ENCODE peak calls at places on chromosomes 3 and 15, in four cellular contexts. One of them, this sample, is unnamed.

GRCh38 chr3:137205394-137206060 is 247.7 kb downstream of the IL20RB start:
- DNase-seq in stimulated activated naive CD8-positive, alpha-beta T cell treated with anti-CD3 and anti-CD28 coated beads, Interleukin-15, amount 100 ng/mL, for 72 hours: no peak
- DNase-seq in T-helper 1 cell: no peak
- DNase-seq in posterior cingulate gyrus: no peak
- DNase-seq in this sample: no peak

GRCh38 chr15:78345726-78346125 is 5.6 kb downstream of the CRABP1 start:
- DNase-seq in stimulated activated naive CD8-positive, alpha-beta T cell treated with anti-CD3 and anti-CD28 coated beads, Interleukin-15, amount 100 ng/mL, for 72 hours: no peak
- DNase-seq in T-helper 1 cell: no peak
- DNase-seq in posterior cingulate gyrus: no peak
- DNase-seq in this sample: no peak

GRCh38 chr3:112793311-112794081 is 53.2 kb downstream of the CD200R1L start:
- DNase-seq in stimulated activated naive CD8-positive, alpha-beta T cell treated with anti-CD3 and anti-CD28 coated beads, Interleukin-15, amount 100 ng/mL, for 72 hours: no peak
- DNase-seq in T-helper 1 cell: no peak
- DNase-seq in posterior cingulate gyrus: no peak
- DNase-seq in this sample: no peak

GRCh38 chr15:25061808-25062550 is 107.2 kb downstream of the SNRPN start:
- DNase-seq in stimulated activated naive CD8-positive, alpha-beta T cell treated with anti-CD3 and anti-CD28 coated beads, Interleukin-15, amount 100 ng/mL, for 72 hours: no peak
- DNase-seq in T-helper 1 cell: no peak
- DNase-seq in posterior cingulate gyrus: no peak
- DNase-seq in this sample: no peak

GRCh38 chr3:40584625-40585189 is 59.9 kb downstream of the ZNF621 start:
- DNase-seq in stimulated activated naive CD8-positive, alpha-beta T cell treated with anti-CD3 and anti-CD28 coated beads, Interleukin-15, amount 100 ng/mL, for 72 hours: peak; percentile 68
- DNase-seq in T-helper 1 cell: peak; percentile 37
- DNase-seq in posterior cingulate gyrus: peak; percentile 83
- DNase-seq in this sample: peak; percentile 82

GRCh38 chr3:45145681-45146614 is at the start of gene CDCP1:
- DNase-seq in stimulated activated naive CD8-positive, alpha-beta T cell treated with anti-CD3 and anti-CD28 coated beads, Interleukin-15, amount 100 ng/mL, for 72 hours: no peak
- DNase-seq in T-helper 1 cell: no peak
- DNase-seq in posterior cingulate gyrus: no peak
- DNase-seq in this sample: no peak

GRCh38 chr3:179416681-179417080 is 34.6 kb downstream of the GNB4 start:
- DNase-seq in stimulated activated naive CD8-positive, alpha-beta T cell treated with anti-CD3 and anti-CD28 coated beads, Interleukin-15, amount 100 ng/mL, for 72 hours: no peak
- DNase-seq in T-helper 1 cell: no peak
- DNase-seq in posterior cingulate gyrus: no peak
- DNase-seq in this sample: no peak

GRCh38 chr15:67032608-67033007 is 32.8 kb upstream of the SMAD3 start:
- DNase-seq in stimulated activated naive CD8-positive, alpha-beta T cell treated with anti-CD3 and anti-CD28 coated beads, Interleukin-15, amount 100 ng/mL, for 72 hours: no peak
- DNase-seq in T-helper 1 cell: no peak
- DNase-seq in posterior cingulate gyrus: no peak
- DNase-seq in this sample: no peak

GRCh38 chr15:74376226-74376625 is 8.8 kb upstream of the CYP11A1 start:
- DNase-seq in stimulated activated naive CD8-positive, alpha-beta T cell treated with anti-CD3 and anti-CD28 coated beads, Interleukin-15, amount 100 ng/mL, for 72 hours: no peak
- DNase-seq in T-helper 1 cell: no peak
- DNase-seq in posterior cingulate gyrus: no peak
- DNase-seq in this sample: no peak

GRCh38 chr3:4471907-4472306 is 4.8 kb upstream of the SUMF1 start:
- DNase-seq in stimulated activated naive CD8-positive, alpha-beta T cell treated with anti-CD3 and anti-CD28 coated beads, Interleukin-15, amount 100 ng/mL, for 72 hours: no peak
- DNase-seq in T-helper 1 cell: no peak
- DNase-seq in posterior cingulate gyrus: no peak
- DNase-seq in this sample: no peak

GRCh38 chr15:99906356-99906755 is 173.1 kb upstream of the LYSMD4 start:
- DNase-seq in stimulated activated naive CD8-positive, alpha-beta T cell treated with anti-CD3 and anti-CD28 coated beads, Interleukin-15, amount 100 ng/mL, for 72 hours: no peak
- DNase-seq in T-helper 1 cell: no peak
- DNase-seq in posterior cingulate gyrus: no peak
- DNase-seq in this sample: no peak

GRCh38 chr15:85024509-85025336 is 43.1 kb downstream of the PDE8A start:
- DNase-seq in stimulated activated naive CD8-positive, alpha-beta T cell treated with anti-CD3 and anti-CD28 coated beads, Interleukin-15, amount 100 ng/mL, for 72 hours: no peak
- DNase-seq in T-helper 1 cell: no peak
- DNase-seq in posterior cingulate gyrus: no peak
- DNase-seq in this sample: no peak

GRCh38 chr15:31212286-31212685 is 110.8 kb upstream of the TRPM1 start:
- DNase-seq in stimulated activated naive CD8-positive, alpha-beta T cell treated with anti-CD3 and anti-CD28 coated beads, Interleukin-15, amount 100 ng/mL, for 72 hours: no peak
- DNase-seq in T-helper 1 cell: no peak
- DNase-seq in posterior cingulate gyrus: no peak
- DNase-seq in this sample: no peak

GRCh38 chr3:149332227-149332765 is 1.1 kb downstream of the TM4SF18 start:
- DNase-seq in stimulated activated naive CD8-positive, alpha-beta T cell treated with anti-CD3 and anti-CD28 coated beads, Interleukin-15, amount 100 ng/mL, for 72 hours: no peak
- DNase-seq in T-helper 1 cell: no peak
- DNase-seq in posterior cingulate gyrus: no peak
- DNase-seq in this sample: no peak

GRCh38 chr3:100871307-100871706 is 121.9 kb downstream of the ABI3BP start:
- DNase-seq in stimulated activated naive CD8-positive, alpha-beta T cell treated with anti-CD3 and anti-CD28 coated beads, Interleukin-15, amount 100 ng/mL, for 72 hours: no peak
- DNase-seq in T-helper 1 cell: no peak
- DNase-seq in posterior cingulate gyrus: no peak
- DNase-seq in this sample: no peak

GRCh38 chr15:77654975-77655374 is 22.3 kb upstream of the LINGO1 start:
- DNase-seq in stimulated activated naive CD8-positive, alpha-beta T cell treated with anti-CD3 and anti-CD28 coated beads, Interleukin-15, amount 100 ng/mL, for 72 hours: no peak
- DNase-seq in T-helper 1 cell: no peak
- DNase-seq in posterior cingulate gyrus: no peak
- DNase-seq in this sample: no peak

GRCh38 chr3:126959921-126960603 is 22.9 kb upstream of the PLXNA1 start:
- DNase-seq in stimulated activated naive CD8-positive, alpha-beta T cell treated with anti-CD3 and anti-CD28 coated beads, Interleukin-15, amount 100 ng/mL, for 72 hours: no peak
- DNase-seq in T-helper 1 cell: no peak
- DNase-seq in posterior cingulate gyrus: peak; percentile 42
- DNase-seq in this sample: no peak

GRCh38 chr15:40470423-40471104 is at the start of gene CHST14:
- DNase-seq in stimulated activated naive CD8-positive, alpha-beta T cell treated with anti-CD3 and anti-CD28 coated beads, Interleukin-15, amount 100 ng/mL, for 72 hours: peak; percentile 43
- DNase-seq in T-helper 1 cell: peak; percentile 33
- DNase-seq in posterior cingulate gyrus: peak; percentile 24
- DNase-seq in this sample: peak; percentile 16

GRCh38 chr15:25832158-25832557 is 31.0 kb downstream of the ATP10A start:
- DNase-seq in stimulated activated naive CD8-positive, alpha-beta T cell treated with anti-CD3 and anti-CD28 coated beads, Interleukin-15, amount 100 ng/mL, for 72 hours: no peak
- DNase-seq in T-helper 1 cell: no peak
- DNase-seq in posterior cingulate gyrus: no peak
- DNase-seq in this sample: no peak

GRCh38 chr3:123188058-123188457 is 13.7 kb upstream of the SEC22A start:
- DNase-seq in stimulated activated naive CD8-positive, alpha-beta T cell treated with anti-CD3 and anti-CD28 coated beads, Interleukin-15, amount 100 ng/mL, for 72 hours: no peak
- DNase-seq in T-helper 1 cell: no peak
- DNase-seq in posterior cingulate gyrus: no peak
- DNase-seq in this sample: no peak

GRCh38 chr15:99467861-99468460 is 97.8 kb upstream of the MEF2A start:
- DNase-seq in stimulated activated naive CD8-positive, alpha-beta T cell treated with anti-CD3 and anti-CD28 coated beads, Interleukin-15, amount 100 ng/mL, for 72 hours: no peak
- DNase-seq in T-helper 1 cell: no peak
- DNase-seq in posterior cingulate gyrus: no peak
- DNase-seq in this sample: no peak

GRCh38 chr3:100105536-100105935 is 8.8 kb downstream of the FILIP1L start:
- DNase-seq in stimulated activated naive CD8-positive, alpha-beta T cell treated with anti-CD3 and anti-CD28 coated beads, Interleukin-15, amount 100 ng/mL, for 72 hours: peak; percentile 37
- DNase-seq in T-helper 1 cell: no peak
- DNase-seq in posterior cingulate gyrus: no peak
- DNase-seq in this sample: no peak

GRCh38 chr3:195410546-195410945 is 32.3 kb downstream of the ACAP2 start:
- DNase-seq in stimulated activated naive CD8-positive, alpha-beta T cell treated with anti-CD3 and anti-CD28 coated beads, Interleukin-15, amount 100 ng/mL, for 72 hours: no peak
- DNase-seq in T-helper 1 cell: no peak
- DNase-seq in posterior cingulate gyrus: no peak
- DNase-seq in this sample: no peak

GRCh38 chr15:81015595-81016252 is 15.0 kb downstream of the TLNRD1 start:
- DNase-seq in stimulated activated naive CD8-positive, alpha-beta T cell treated with anti-CD3 and anti-CD28 coated beads, Interleukin-15, amount 100 ng/mL, for 72 hours: no peak
- DNase-seq in T-helper 1 cell: no peak
- DNase-seq in posterior cingulate gyrus: peak; percentile 45
- DNase-seq in this sample: no peak

GRCh38 chr3:46693038-46693896 is at the start of gene ALS2CL:
- DNase-seq in stimulated activated naive CD8-positive, alpha-beta T cell treated with anti-CD3 and anti-CD28 coated beads, Interleukin-15, amount 100 ng/mL, for 72 hours: peak; percentile 63
- DNase-seq in T-helper 1 cell: peak; percentile 70
- DNase-seq in posterior cingulate gyrus: no peak
- DNase-seq in this sample: no peak

GRCh38 chr15:82045892-82046667 is at the start of gene MEX3B:
- DNase-seq in stimulated activated naive CD8-positive, alpha-beta T cell treated with anti-CD3 and anti-CD28 coated beads, Interleukin-15, amount 100 ng/mL, for 72 hours: peak; percentile 89
- DNase-seq in T-helper 1 cell: peak; percentile 67
- DNase-seq in posterior cingulate gyrus: peak; percentile 98
- DNase-seq in this sample: peak; percentile 95

GRCh38 chr3:144272715-144273114 is 301.1 kb downstream of the DIPK2A start:
- DNase-seq in stimulated activated naive CD8-positive, alpha-beta T cell treated with anti-CD3 and anti-CD28 coated beads, Interleukin-15, amount 100 ng/mL, for 72 hours: no peak
- DNase-seq in T-helper 1 cell: no peak
- DNase-seq in posterior cingulate gyrus: no peak
- DNase-seq in this sample: no peak